ENCODE peak calls at places on chromosome 5, in ten cellular contexts. R, T, J, W, A, X, H, N, F and U are unnamed samples.

GRCh38 chr5:132591140-132591539 is 34.4 kb downstream of the RAD50 start:
- DNase-seq in R (no peak), T (no peak), J (no peak), W (peak), A (no peak), X (no peak), H (no peak), N (no peak), F (no peak), U (no peak)

GRCh38 chr5:177022386-177023246 is at the start of gene ZNF346:
- DNase-seq in R (peak), T (peak), J (peak), W (peak), A (peak), X (peak), H (peak), N (peak), F (peak), U (peak)

GRCh38 chr5:14599717-14600116 is 18.1 kb downstream of the OTULINL start:
- DNase-seq in R (no peak), T (no peak), J (no peak), W (no peak), A (no peak), X (no peak), H (no peak), N (no peak), F (no peak), U (no peak)

GRCh38 chr5:133909584-133909983 is 58.8 kb downstream of the C5orf15 start:
- DNase-seq in R (no peak), T (no peak), J (no peak), W (no peak), A (no peak), X (no peak), H (no peak), N (no peak), F (no peak), U (no peak)

GRCh38 chr5:32476891-32477290 is 32.4 kb upstream of the ZFR start:
- DNase-seq in R (no peak), T (no peak), J (no peak), W (no peak), A (no peak), X (no peak), H (no peak), N (no peak), F (no peak), U (no peak)

GRCh38 chr5:138963763-138964371 is 88.7 kb upstream of the LRRTM2 start:
- DNase-seq in R (no peak), T (no peak), J (no peak), W (no peak), A (no peak), X (no peak), H (no peak), N (no peak), F (no peak), U (no peak)

GRCh38 chr5:149118463-149118862 is 22.8 kb upstream of the ABLIM3 start:
- DNase-seq in R (no peak), T (no peak), J (no peak), W (no peak), A (no peak), X (no peak), H (no peak), N (no peak), F (no peak), U (no peak)

GRCh38 chr5:14444988-14445387 is 136.6 kb upstream of the OTULINL start:
- DNase-seq in R (no peak), T (no peak), J (no peak), W (peak), A (no peak), X (no peak), H (no peak), N (no peak), F (no peak), U (no peak)

GRCh38 chr5:94433393-94434149 is 184.8 kb downstream of the KIAA0825 start:
- DNase-seq in R (peak), T (peak), J (no peak), W (peak), A (no peak), X (no peak), H (no peak), N (no peak), F (no peak), U (peak)

GRCh38 chr5:97071101-97071500 is 71.3 kb downstream of the LIX1 start:
- DNase-seq in R (no peak), T (peak), J (no peak), W (no peak), A (no peak), X (no peak), H (no peak), N (no peak), F (no peak), U (peak)

GRCh38 chr5:95392593-95393182 is 1.5 kb downstream of the FAM81B start:
- DNase-seq in R (no peak), T (no peak), J (no peak), W (peak), A (no peak), X (no peak), H (no peak), N (no peak), F (no peak), U (peak)

GRCh38 chr5:156379198-156379597 is 52.2 kb downstream of the SGCD start:
- DNase-seq in R (no peak), T (no peak), J (no peak), W (no peak), A (no peak), X (no peak), H (no peak), N (no peak), F (no peak), U (no peak)

GRCh38 chr5:171842006-171842776 is 56.6 kb downstream of the SMIM23 start:
- DNase-seq in R (no peak), T (no peak), J (no peak), W (no peak), A (no peak), X (no peak), H (no peak), N (no peak), F (no peak), U (no peak)

GRCh38 chr5:138844812-138845513 is 30.2 kb downstream of the LRRTM2 start:
- DNase-seq in R (no peak), T (no peak), J (no peak), W (peak), A (no peak), X (no peak), H (no peak), N (no peak), F (no peak), U (peak)

DNA sequence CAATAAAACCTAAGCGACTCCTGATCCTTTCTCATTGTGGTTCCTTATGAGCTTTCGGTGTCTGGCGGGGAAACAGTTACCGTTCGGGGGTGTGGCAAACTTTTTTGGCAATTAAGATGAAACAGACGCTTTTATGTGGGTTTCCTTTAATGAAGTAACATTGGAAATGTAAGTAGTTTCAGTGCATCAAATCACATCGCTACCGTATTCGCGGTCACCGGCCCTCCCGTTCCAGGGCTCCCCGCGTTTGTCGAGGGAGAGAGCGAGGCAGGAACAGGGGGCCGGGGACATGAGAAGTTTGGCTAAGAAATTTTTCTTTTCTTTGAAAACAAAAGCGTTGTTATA is 3.9 kb upstream of the IRX2 start:
- DNase-seq in R (no peak), T (no peak), J (no peak), W (no peak), A (no peak), X (no peak), H (no peak), N (peak), F (no peak), U (no peak)
- H3K27ac ChIP-seq in R (no peak), T (no peak), J (no peak), W (peak), A (no peak), X (no peak), H (no peak), N (no peak), F (no peak), U (no peak)

GRCh38 chr5:150560401-150561191 is 52.7 kb downstream of the NDST1 start:
- DNase-seq in R (peak), T (peak), J (peak), W (peak), A (no peak), X (peak), H (peak), N (peak), F (peak), U (no peak)
- H3K27ac ChIP-seq in R (no peak), T (no peak), J (no peak), W (peak), A (no peak), X (no peak), H (no peak), N (no peak), F (no peak), U (peak)

GRCh38 chr5:107457881-107458280 is 212.9 kb downstream of the EFNA5 start:
- DNase-seq in R (no peak), T (no peak), J (no peak), W (no peak), A (no peak), X (no peak), H (no peak), N (no peak), F (no peak), U (no peak)

GRCh38 chr5:107458322-107458721 is 212.4 kb downstream of the EFNA5 start:
- DNase-seq in R (no peak), T (no peak), J (no peak), W (no peak), A (no peak), X (no peak), H (no peak), N (no peak), F (no peak), U (no peak)

GRCh38 chr5:107457138-107457537 is 213.6 kb downstream of the EFNA5 start:
- DNase-seq in R (no peak), T (no peak), J (no peak), W (no peak), A (no peak), X (no peak), H (no peak), N (no peak), F (no peak), U (no peak)

GRCh38 chr5:107456281-107456715 is 214.4 kb downstream of the EFNA5 start:
- DNase-seq in R (no peak), T (no peak), J (no peak), W (peak), A (no peak), X (no peak), H (no peak), N (no peak), F (no peak), U (peak)

GRCh38 chr5:107455111-107455544 is 215.6 kb downstream of the EFNA5 start:
- DNase-seq in R (no peak), T (no peak), J (no peak), W (peak), A (no peak), X (no peak), H (no peak), N (no peak), F (no peak), U (no peak)
- H3K27ac ChIP-seq in R (no peak), T (no peak), J (no peak), W (no peak), A (no peak), X (no peak), H (no peak), N (no peak), F (no peak), U (peak)

GRCh38 chr5:151094861-151095260 is 14.0 kb upstream of the TNIP1 start:
- DNase-seq in R (no peak), T (peak), J (no peak), W (no peak), A (no peak), X (no peak), H (no peak), N (no peak), F (no peak), U (no peak)
- H3K27ac ChIP-seq in R (no peak), T (peak), J (peak), W (peak), A (no peak), X (peak), H (no peak), N (peak), F (no peak), U (peak)

DNA sequence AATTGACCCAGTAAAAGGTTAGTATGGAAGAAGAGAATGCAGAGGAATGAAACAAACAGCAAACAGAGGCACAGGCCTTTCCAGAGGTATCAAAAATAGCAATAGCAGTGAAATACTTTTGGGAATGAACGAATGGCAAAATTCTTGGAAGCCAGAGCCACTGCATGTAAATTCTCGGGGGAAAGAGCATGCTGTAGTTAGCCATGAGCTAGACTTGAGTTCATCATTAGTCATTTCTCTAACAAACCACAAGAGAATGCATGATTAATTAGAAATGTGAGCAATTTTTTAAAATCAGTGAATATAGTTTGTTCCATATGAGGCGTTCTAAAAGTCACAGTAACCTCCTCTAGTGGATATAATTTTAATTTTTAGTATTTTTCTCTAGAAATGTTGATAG is 170.3 kb upstream of the PRR16 start:
- DNase-seq in R (no peak), T (no peak), J (no peak), W (peak), A (no peak), X (no peak), H (no peak), N (no peak), F (no peak), U (peak)
- H3K27ac ChIP-seq in R (peak), T (no peak), J (no peak), W (no peak), A (no peak), X (no peak), H (no peak), N (no peak), F (no peak), U (peak)

GRCh38 chr5:142422426-142422825 is 97.6 kb upstream of the SPRY4 start:
- DNase-seq in R (no peak), T (no peak), J (no peak), W (peak), A (no peak), X (no peak), H (no peak), N (no peak), F (no peak), U (no peak)
- H3K27ac ChIP-seq in R (no peak), T (no peak), J (no peak), W (no peak), A (no peak), X (no peak), H (no peak), N (no peak), F (no peak), U (no peak)